ENCODE peak calls at places on chromosomes 13 and 19, in five cellular contexts. U, G, D, L and F are unnamed samples.

GRCh38 chr13:39699274-39699673 is 43.8 kb downstream of the COG6 start:
- DNase-seq in D (no peak), L (no peak), U (no peak), G (no peak), F (no peak)

GRCh38 chr19:10110076-10110971 is 1.2 kb upstream of the P2RY11 start:
- DNase-seq in D (no peak), G (no peak), U (no peak), L (no peak), F (no peak)

GRCh38 chr13:29909975-29910674 is 59.7 kb upstream of the UBL3 start:
- DNase-seq in L (no peak), G (peak), D (no peak), U (no peak), F (no peak)

GRCh38 chr19:47644743-47645499 is 36.0 kb downstream of the BICRA start:
- DNase-seq in U (no peak), G (peak), L (no peak), D (no peak), F (no peak)

GRCh38 chr19:30253581-30253996 is 118.6 kb upstream of the ZNF536 start:
- DNase-seq in D (no peak), U (no peak), L (no peak), G (peak), F (no peak)

GRCh38 chr19:41668315-41668714 is 19.8 kb downstream of the CEACAM7 start:
- DNase-seq in D (no peak), U (no peak), G (no peak), L (no peak), F (no peak)

GRCh38 chr19:54551950-54552912 is 21.4 kb upstream of the LILRA2 start:
- DNase-seq in G (no peak), D (no peak), U (no peak), L (no peak), F (no peak)

GRCh38 chr13:48144413-48145035 is 49.6 kb upstream of the MED4 start:
- DNase-seq in G (no peak), L (no peak), D (peak), U (no peak), F (no peak)

GRCh38 chr13:25816239-25816638 is 235.6 kb downstream of the SHISA2 start:
- DNase-seq in D (no peak), G (no peak), L (no peak), U (no peak), F (no peak)

GRCh38 chr13:98223741-98224140 is 46.7 kb upstream of the RNF113B start:
- DNase-seq in G (no peak), U (no peak), D (no peak), L (no peak), F (no peak)

GRCh38 chr19:4811328-4812131 is 20.0 kb downstream of the TICAM1 start:
- DNase-seq in U (peak), D (peak), G (peak), L (peak), F (peak)

GRCh38 chr19:459724-460511 is 915 bp downstream of the SHC2 start:
- DNase-seq in L (peak), U (peak), G (peak), D (no peak), F (no peak)

GRCh38 chr13:44049546-44049945 is 169.8 kb downstream of the LACC1 start:
- DNase-seq in D (no peak), L (no peak), G (no peak), U (no peak), F (no peak)

GRCh38 chr13:100176781-100177389 is 88.0 kb downstream of the PCCA start:
- DNase-seq in D (no peak), L (no peak), G (peak), U (no peak), F (no peak)

GRCh38 chr19:10193666-10194499 is 870 bp downstream of the DNMT1 start:
- DNase-seq in U (peak), L (no peak), G (peak), D (no peak), F (no peak)

GRCh38 chr13:33524086-33524485 is 238.5 kb upstream of the STARD13 start:
- DNase-seq in D (no peak), U (no peak), G (peak), L (no peak), F (no peak)

GRCh38 chr19:1970003-1970805 is 29.2 kb downstream of the CSNK1G2 start:
- DNase-seq in D (no peak), G (peak), L (no peak), U (no peak), F (no peak)

GRCh38 chr19:43957891-43958290 is 6.9 kb downstream of the ZNF221 start:
- DNase-seq in G (peak), L (no peak), D (no peak), U (no peak), F (no peak)

GRCh38 chr19:58556633-58557252 is 1.7 kb downstream of the UBE2M start:
- DNase-seq in D (no peak), U (no peak), L (no peak), G (no peak), F (no peak)

GRCh38 chr19:6970021-6970420 is 51.2 kb downstream of the MBD3L2B start:
- DNase-seq in D (peak), G (no peak), U (no peak), L (no peak), F (no peak)

GRCh38 chr19:50203281-50204080 is at the start of gene MYH14:
- DNase-seq in L (peak), U (peak), G (no peak), D (no peak), F (peak)